ENCODE peak calls at places on chromosomes 2 and 18, in five cellular contexts. F, D, E, S and T are unnamed samples.
A peak's percentile ranks its signal among the peaks of the same experiment; 100 is the strongest.

GRCh38 chr2:221554769-221555510 is 17.2 kb downstream of the EPHA4 start:
- DNase-seq in S (no peak), F (no peak), D (no peak), E (no peak), T (no peak)

GRCh38 chr2:88038263-88039105 is 17.1 kb downstream of the KRCC1 start:
- DNase-seq in F (peak; percentile 94), D (no peak), E (peak; percentile 48), S (no peak), T (no peak)

GRCh38 chr2:96087130-96087529 is 29.2 kb downstream of the ADRA2B start:
- DNase-seq in D (no peak), F (no peak), S (no peak), E (no peak), T (no peak)

GRCh38 chr2:65382776-65383357 is 49.5 kb downstream of the SPRED2 start:
- DNase-seq in F (peak; percentile 94), D (peak; percentile 88), E (no peak), S (peak; percentile 71), T (peak; percentile 38)

GRCh38 chr18:66601649-66602048 is 2.2 kb downstream of the CDH19 start:
- DNase-seq in E (no peak), D (no peak), S (no peak), F (no peak), T (no peak)

GRCh38 chr2:28271231-28271913 is 121.3 kb upstream of the FOSL2 start:
- DNase-seq in S (no peak), E (no peak), F (no peak), D (no peak), T (no peak)

GRCh38 chr2:177334940-177335543 is 57.5 kb upstream of the AGPS start:
- DNase-seq in F (peak; percentile 49), S (peak; percentile 26), D (no peak), E (no peak), T (no peak)

GRCh38 chr2:152464853-152465470 is 130.0 kb downstream of the FMNL2 start:
- DNase-seq in S (no peak), E (no peak), F (no peak), D (no peak), T (no peak)

GRCh38 chr2:54370405-54371104 is 85.6 kb upstream of the SPTBN1 start:
- DNase-seq in F (no peak), D (peak; percentile 71), E (no peak), S (no peak), T (no peak)

GRCh38 chr18:7084080-7084765 is 33.4 kb downstream of the LAMA1 start:
- DNase-seq in S (no peak), E (no peak), D (no peak), F (no peak), T (no peak)

GRCh38 chr2:220499281-220499680 is 871.9 kb downstream of the SLC4A3 start:
- DNase-seq in D (peak; percentile 33), F (peak; percentile 58), S (peak; percentile 16), E (no peak), T (no peak)

GRCh38 chr2:102149644-102150455 is 7.3 kb downstream of the IL1R1 start:
- DNase-seq in F (no peak), E (no peak), S (no peak), D (no peak), T (no peak)

GRCh38 chr18:2223859-2224258 is 347.4 kb downstream of the METTL4 start:
- DNase-seq in E (peak; percentile 7), F (peak; percentile 71), S (no peak), D (peak; percentile 26), T (no peak)

GRCh38 chr18:54127759-54128378 is 96.6 kb downstream of the MBD2 start:
- DNase-seq in E (no peak), D (no peak), F (peak; percentile 65), S (no peak), T (no peak)

GRCh38 chr2:64325852-64326577 is 127.9 kb upstream of the LGALSL start:
- DNase-seq in E (no peak), S (no peak), F (no peak), D (no peak), T (peak; percentile 51)

GRCh38 chr2:219031005-219031738 is 10.1 kb downstream of the CFAP65 start:
- DNase-seq in F (no peak), S (no peak), D (no peak), E (no peak), T (no peak)

GRCh38 chr2:71882949-71883472 is 264.7 kb downstream of the CYP26B1 start:
- DNase-seq in E (no peak), F (peak; percentile 43), D (peak; percentile 91), S (peak; percentile 81), T (peak; percentile 9)

GRCh38 chr2:58896600-58896999 is 655.5 kb upstream of the FANCL start:
- DNase-seq in E (no peak), S (no peak), F (peak; percentile 75), D (peak; percentile 24), T (no peak)

GRCh38 chr18:76376668-76377358 is 118.2 kb downstream of the ZNF516 start:
- DNase-seq in F (no peak), S (no peak), D (no peak), E (no peak), T (no peak)

GRCh38 chr18:74918276-74918675 is 290.7 kb downstream of the PTGR3 start:
- DNase-seq in S (no peak), E (no peak), D (no peak), F (peak; percentile 7), T (no peak)

GRCh38 chr2:9191044-9191481 is 15.5 kb upstream of the ASAP2 start:
- DNase-seq in E (no peak), S (peak; percentile 77), F (peak; percentile 93), D (peak; percentile 90), T (no peak)

GRCh38 chr2:120650022-120650644 is 85.5 kb upstream of the GLI2 start:
- DNase-seq in S (no peak), E (no peak), F (no peak), D (no peak), T (no peak)

GRCh38 chr2:240559271-240559670 is 886 bp upstream of the DUSP28 start:
- DNase-seq in F (no peak), D (no peak), E (no peak), S (no peak), T (no peak)

GRCh38 chr2:240558229-240558885 is 569 bp upstream of the ANKMY1 start:
- DNase-seq in S (peak; percentile 14), E (no peak), D (no peak), F (no peak), T (no peak)

GRCh38 chr2:240561325-240561971 is 1.3 kb downstream of the DUSP28 start:
- DNase-seq in E (no peak), F (peak; percentile 61), D (no peak), S (peak; percentile 21), T (no peak)

GRCh38 chr2:240560084-240560479 is at the start of gene DUSP28:
- DNase-seq in F (peak; percentile 85), E (no peak), S (peak; percentile 87), D (peak; percentile 94), T (peak; percentile 94)

GRCh38 chr2:240560480-240561324 is 545 bp downstream of the DUSP28 start:
- DNase-seq in D (peak; percentile 100), F (peak; percentile 99), S (peak; percentile 99), E (peak; percentile 84), T (peak; percentile 99)
- TF ChIP-seq CTCF in D (peak; percentile 23), F (peak; percentile 24), S (no peak), E (peak; percentile 23), T (peak; percentile 39)

DNA sequence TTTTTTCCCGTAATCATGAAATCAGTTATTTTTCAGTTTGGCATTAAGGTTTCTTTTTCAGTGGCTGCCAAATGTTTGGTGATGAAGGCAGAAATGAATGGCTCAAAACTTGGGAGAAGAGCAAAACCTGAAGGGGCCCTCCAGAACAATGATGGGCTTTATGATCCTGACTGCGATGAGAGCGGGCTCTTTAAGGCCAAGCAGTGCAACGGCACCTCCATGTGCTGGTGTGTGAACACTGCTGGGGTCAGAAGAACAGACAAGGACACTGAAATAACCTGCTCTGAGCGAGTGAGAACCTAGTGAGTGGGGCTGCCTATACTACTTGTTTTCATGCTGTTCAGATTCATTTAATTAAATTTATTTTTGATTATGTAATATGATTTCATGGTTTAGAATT is 29.2 kb upstream of the MSH2 start:
- DNase-seq in D (no peak), S (no peak), E (no peak), F (no peak), T (no peak)
- TF ChIP-seq CTCF in D (no peak), S (no peak), E (no peak), F (no peak), T (no peak)

GRCh38 chr2:104447831-104448434 is 406.0 kb upstream of the POU3F3 start:
- DNase-seq in E (no peak), F (no peak), S (no peak), D (no peak), T (no peak)
- TF ChIP-seq CTCF in E (no peak), F (peak; percentile 17), S (no peak), D (no peak), T (no peak)

DNA sequence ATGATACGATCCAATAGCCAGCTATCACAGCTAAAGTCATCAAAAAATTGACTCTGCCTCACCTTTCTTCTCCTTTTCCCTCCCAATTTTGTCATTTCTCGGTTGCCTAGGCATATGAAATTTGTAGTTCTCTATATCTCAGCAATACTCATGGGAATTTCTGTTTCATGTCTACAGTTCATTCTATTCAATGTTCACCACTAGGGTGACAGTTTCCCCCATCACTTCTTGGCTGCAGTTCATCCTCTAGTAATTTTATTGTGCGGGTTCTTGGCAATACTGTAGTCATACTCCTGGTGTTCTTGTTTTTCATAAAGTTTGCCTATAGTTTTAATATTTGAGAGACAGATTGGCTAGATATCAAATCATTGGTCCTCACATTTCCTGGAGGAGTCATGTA is 872.2 kb upstream of the ID2 start:
- DNase-seq in F (no peak), D (no peak), E (no peak), S (no peak), T (no peak)
- TF ChIP-seq CTCF in F (no peak), D (no peak), E (no peak), S (no peak), T (no peak)

GRCh38 chr2:112021781-112022231 is 33.3 kb upstream of the TMEM87B start:
- DNase-seq in D (no peak), F (peak; percentile 17), S (no peak), E (no peak), T (no peak)

GRCh38 chr2:112018846-112019245 is 36.2 kb upstream of the TMEM87B start:
- DNase-seq in F (no peak), E (no peak), D (no peak), S (no peak), T (no peak)

GRCh38 chr2:112019510-112019909 is 35.6 kb upstream of the TMEM87B start:
- DNase-seq in S (no peak), E (no peak), F (no peak), D (no peak), T (no peak)

GRCh38 chr2:112021269-112021668 is 33.8 kb upstream of the TMEM87B start:
- DNase-seq in F (no peak), D (no peak), E (no peak), S (no peak), T (no peak)

DNA sequence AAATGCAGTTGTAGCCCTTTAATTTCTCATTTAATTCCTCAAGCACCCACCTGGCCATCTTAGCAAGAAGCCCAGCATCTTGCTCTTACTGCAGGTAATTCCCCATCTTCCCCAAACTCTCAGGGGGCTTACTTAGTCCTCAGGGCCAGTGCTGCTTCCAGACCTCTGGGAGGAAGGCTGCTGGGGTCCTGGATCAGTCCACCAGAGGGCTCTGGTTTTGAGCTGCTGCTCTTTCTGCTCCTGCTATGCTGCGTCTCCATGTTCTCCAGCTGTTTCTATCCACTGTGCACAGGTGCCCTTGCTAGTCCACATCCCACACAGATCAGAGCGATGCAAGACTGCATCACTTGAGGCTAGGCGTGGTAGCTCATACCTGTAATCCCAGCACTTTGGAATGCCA is 34.5 kb upstream of the TMEM87B start:
- DNase-seq in D (no peak), S (no peak), F (no peak), E (no peak), T (no peak)
- TF ChIP-seq CTCF in D (no peak), S (no peak), F (peak; percentile 38), E (no peak), T (no peak)